ENCODE peak calls at places on chromosome 17, in nine cellular contexts. H is NCI-H2029; Q is T follicular helper cell; G is heart right ventricle; Y is NCI-H2171; F is activated naive CD8-positive, alpha-beta T cell treated with anti-CD3 and anti-CD28 coated beads, Interleukin-2, amount 50 U/mL, for 16 hours; V is NCI-H345; T is EL; I is neural crest cell. M is an unnamed sample.

GRCh38 chr17:42154514-42154883 is 290 bp downstream of the RAB5C start:
- DNase-seq in I (no peak), H (no peak), Y (no peak), T (no peak), G (no peak), Q (no peak), F (no peak), V (no peak), M (no peak)

GRCh38 chr17:79925242-79925957 is 86.2 kb upstream of the CBX4 start:
- DNase-seq in F (no peak), Y (no peak), V (no peak), T (peak; percentile 30), G (peak; percentile 58), H (no peak), Q (no peak), I (no peak), M (peak; percentile 77)

GRCh38 chr17:40553694-40554534 is 11.4 kb downstream of the CCR7 start:
- DNase-seq in G (peak; percentile 78), I (no peak), Q (no peak), V (peak; percentile 51), F (no peak), H (peak; percentile 54), Y (no peak), T (peak; percentile 38), M (peak; percentile 87)

GRCh38 chr17:68732301-68732749 is 131.2 kb upstream of the FAM20A start:
- DNase-seq in I (no peak), F (no peak), Q (no peak), T (no peak), H (no peak), V (no peak), Y (no peak), G (no peak), M (no peak)

GRCh38 chr17:81365148-81365600 is 30.1 kb upstream of the BAHCC1 start:
- DNase-seq in I (peak; percentile 40), G (no peak), Y (no peak), F (no peak), H (no peak), T (peak; percentile 73), Q (no peak), V (no peak), M (peak; percentile 75)

GRCh38 chr17:76121932-76122383 is 18.4 kb upstream of the EXOC7 start:
- DNase-seq in Q (no peak), G (peak; percentile 31), H (no peak), I (no peak), V (no peak), F (no peak), Y (no peak), T (no peak), M (no peak)

GRCh38 chr17:53668854-53669253 is 153.9 kb upstream of the KIF2B start:
- DNase-seq in Y (no peak), I (no peak), H (no peak), F (no peak), G (no peak), Q (no peak), T (no peak), V (no peak), M (no peak)

GRCh38 chr17:57577751-57578607 is 167.1 kb downstream of the CCDC182 start:
- DNase-seq in T (peak; percentile 36), I (peak; percentile 30), V (peak; percentile 67), Y (peak; percentile 47), G (peak; percentile 40), F (no peak), Q (no peak), H (peak; percentile 34), M (peak; percentile 55)

GRCh38 chr17:249236-249993 is 68.0 kb upstream of the DOC2B start:
- DNase-seq in V (no peak), F (no peak), G (no peak), Y (no peak), I (no peak), Q (no peak), H (no peak), T (no peak), M (peak; percentile 6)

GRCh38 chr17:17849147-17849820 is 12.5 kb upstream of the SREBF1 start:
- DNase-seq in Q (peak; percentile 68), I (no peak), F (peak; percentile 63), G (peak; percentile 55), Y (no peak), V (peak; percentile 88), H (peak; percentile 40), T (no peak), M (peak; percentile 84)

GRCh38 chr17:78383725-78384471 is 5.4 kb downstream of the PGS1 start:
- DNase-seq in G (peak; percentile 71), Q (no peak), Y (no peak), H (no peak), T (peak; percentile 98), I (no peak), V (no peak), F (peak; percentile 15), M (peak; percentile 90)

GRCh38 chr17:63506627-63507026 is 16.5 kb upstream of the KCNH6 start:
- DNase-seq in H (no peak), V (no peak), G (no peak), Y (no peak), T (no peak), F (no peak), Q (no peak), I (no peak), M (no peak)

GRCh38 chr17:6608321-6608720 is 32.2 kb downstream of the KIAA0753 start:
- DNase-seq in H (no peak), G (no peak), Q (no peak), F (no peak), I (no peak), V (no peak), T (peak; percentile 46), Y (no peak), M (no peak)

GRCh38 chr17:72421128-72422092 is 300.6 kb downstream of the SOX9 start:
- DNase-seq in F (no peak), H (no peak), Y (no peak), I (no peak), T (peak; percentile 99), G (no peak), V (no peak), Q (no peak), M (peak; percentile 44)

GRCh38 chr17:72754513-72754912 is 338.0 kb downstream of the SLC39A11 start:
- DNase-seq in Q (no peak), V (no peak), G (no peak), Y (no peak), H (no peak), T (peak; percentile 3), I (no peak), F (no peak), M (no peak)

GRCh38 chr17:44965491-44966234 is 2.4 kb downstream of the C1QL1 start:
- DNase-seq in I (no peak), Y (no peak), F (no peak), T (no peak), Q (no peak), G (no peak), V (no peak), H (no peak), M (no peak)

GRCh38 chr17:66000216-66000615 is 191.7 kb downstream of the CEP112 start:
- DNase-seq in Q (no peak), H (no peak), I (no peak), G (no peak), Y (no peak), F (no peak), T (no peak), V (no peak), M (no peak)

GRCh38 chr17:48051706-48052486 is 3.7 kb downstream of the NFE2L1 start:
- DNase-seq in Y (no peak), T (peak; percentile 52), V (no peak), F (no peak), G (peak; percentile 55), I (no peak), Q (no peak), H (no peak), M (peak; percentile 79)

GRCh38 chr17:31533546-31534155 is 142.2 kb downstream of the RAB11FIP4 start:
- DNase-seq in F (no peak), Q (no peak), H (no peak), Y (peak; percentile 19), T (peak; percentile 91), V (no peak), G (no peak), I (peak; percentile 27), M (peak; percentile 58)

GRCh38 chr17:77728022-77728671 is 230.4 kb upstream of the TNRC6C start:
- DNase-seq in V (peak; percentile 61), G (peak; percentile 46), F (no peak), Y (peak; percentile 72), T (peak; percentile 13), I (no peak), Q (no peak), H (peak; percentile 65), M (peak; percentile 73)

GRCh38 chr17:2414665-2415064 is 13.8 kb upstream of the MNT start:
- DNase-seq in T (no peak), V (no peak), Y (no peak), I (no peak), Q (no peak), H (no peak), F (no peak), G (no peak), M (no peak)

GRCh38 chr17:75394332-75394918 is 11.1 kb downstream of the GRB2 start:
- DNase-seq in V (no peak), Y (no peak), T (no peak), I (no peak), G (no peak), H (no peak), Q (no peak), F (no peak), M (no peak)

GRCh38 chr17:35167046-35167445 is 19.4 kb downstream of the UNC45B start:
- DNase-seq in F (no peak), Q (no peak), T (no peak), I (no peak), V (no peak), Y (no peak), H (no peak), G (no peak), M (no peak)

GRCh38 chr17:59505610-59506276 is 59.7 kb upstream of the DHX40 start:
- DNase-seq in G (no peak), F (no peak), Q (no peak), Y (no peak), T (no peak), H (no peak), I (no peak), V (no peak), M (no peak)